ENCODE peak calls at places on chromosome X, in ten cellular contexts. One of them, this sample, is unnamed.

GRCh38 chrX:16845686-16846085 is 24.5 kb downstream of the RBBP7 start:
- DNase-seq in A549: no peak
- DNase-seq in activated naive CD4-positive, alpha-beta T cell treated with Interleukin-2 at 50 U/mL for 16 hours: no peak
- DNase-seq in dermis blood vessel endothelial cell: no peak
- DNase-seq in posterior vena cava: no peak
- DNase-seq in foreskin keratinocyte: no peak
- DNase-seq in caudate nucleus: no peak
- DNase-seq in B cell: no peak
- DNase-seq in effector CD4-positive, alpha-beta T cell: no peak
- DNase-seq in HCEC 1CT: no peak
- DNase-seq in this sample: no peak

GRCh38 chrX:23223169-23223568 is 111.5 kb upstream of the PTCHD1 start:
- DNase-seq in A549: no peak
- DNase-seq in activated naive CD4-positive, alpha-beta T cell treated with Interleukin-2 at 50 U/mL for 16 hours: no peak
- DNase-seq in dermis blood vessel endothelial cell: no peak
- DNase-seq in posterior vena cava: no peak
- DNase-seq in foreskin keratinocyte: no peak
- DNase-seq in caudate nucleus: no peak
- DNase-seq in B cell: no peak
- DNase-seq in effector CD4-positive, alpha-beta T cell: no peak
- DNase-seq in HCEC 1CT: no peak
- DNase-seq in this sample: no peak

GRCh38 chrX:13092455-13092941 is 48.1 kb upstream of the FAM9C start:
- DNase-seq in A549: no peak
- DNase-seq in activated naive CD4-positive, alpha-beta T cell treated with Interleukin-2 at 50 U/mL for 16 hours: peak
- DNase-seq in dermis blood vessel endothelial cell: peak
- DNase-seq in posterior vena cava: no peak
- DNase-seq in foreskin keratinocyte: no peak
- DNase-seq in caudate nucleus: no peak
- DNase-seq in B cell: peak
- DNase-seq in effector CD4-positive, alpha-beta T cell: peak
- DNase-seq in HCEC 1CT: no peak
- DNase-seq in this sample: peak

GRCh38 chrX:17521871-17522693 is 147.1 kb downstream of the NHS start:
- DNase-seq in A549: peak
- DNase-seq in activated naive CD4-positive, alpha-beta T cell treated with Interleukin-2 at 50 U/mL for 16 hours: no peak
- DNase-seq in dermis blood vessel endothelial cell: no peak
- DNase-seq in posterior vena cava: no peak
- DNase-seq in foreskin keratinocyte: peak
- DNase-seq in caudate nucleus: no peak
- DNase-seq in B cell: no peak
- DNase-seq in effector CD4-positive, alpha-beta T cell: no peak
- DNase-seq in HCEC 1CT: peak
- DNase-seq in this sample: no peak

GRCh38 chrX:68196939-68197791 is 236.1 kb downstream of the OPHN1 start:
- DNase-seq in A549: peak
- DNase-seq in activated naive CD4-positive, alpha-beta T cell treated with Interleukin-2 at 50 U/mL for 16 hours: peak
- DNase-seq in dermis blood vessel endothelial cell: peak
- DNase-seq in posterior vena cava: no peak
- DNase-seq in foreskin keratinocyte: peak
- DNase-seq in caudate nucleus: peak
- DNase-seq in B cell: peak
- DNase-seq in effector CD4-positive, alpha-beta T cell: peak
- DNase-seq in HCEC 1CT: peak
- DNase-seq in this sample: peak

GRCh38 chrX:28120076-28120475 is 138.8 kb upstream of the DCAF8L1 start:
- DNase-seq in A549: no peak
- DNase-seq in activated naive CD4-positive, alpha-beta T cell treated with Interleukin-2 at 50 U/mL for 16 hours: no peak
- DNase-seq in dermis blood vessel endothelial cell: no peak
- DNase-seq in posterior vena cava: no peak
- DNase-seq in foreskin keratinocyte: peak
- DNase-seq in caudate nucleus: no peak
- DNase-seq in B cell: no peak
- DNase-seq in effector CD4-positive, alpha-beta T cell: no peak
- DNase-seq in HCEC 1CT: no peak
- DNase-seq in this sample: no peak

GRCh38 chrX:133265331-133265730 is 47.2 kb upstream of the TFDP3 start:
- DNase-seq in A549: no peak
- DNase-seq in activated naive CD4-positive, alpha-beta T cell treated with Interleukin-2 at 50 U/mL for 16 hours: no peak
- DNase-seq in dermis blood vessel endothelial cell: no peak
- DNase-seq in posterior vena cava: no peak
- DNase-seq in foreskin keratinocyte: no peak
- DNase-seq in caudate nucleus: no peak
- DNase-seq in B cell: no peak
- DNase-seq in effector CD4-positive, alpha-beta T cell: no peak
- DNase-seq in HCEC 1CT: no peak
- DNase-seq in this sample: no peak

GRCh38 chrX:133575501-133575900 is 160.2 kb upstream of the GPC4 start:
- DNase-seq in A549: no peak
- DNase-seq in activated naive CD4-positive, alpha-beta T cell treated with Interleukin-2 at 50 U/mL for 16 hours: no peak
- DNase-seq in dermis blood vessel endothelial cell: no peak
- DNase-seq in posterior vena cava: no peak
- DNase-seq in foreskin keratinocyte: peak
- DNase-seq in caudate nucleus: no peak
- DNase-seq in B cell: no peak
- DNase-seq in effector CD4-positive, alpha-beta T cell: no peak
- DNase-seq in HCEC 1CT: no peak
- DNase-seq in this sample: no peak

GRCh38 chrX:30343206-30343605 is 34.0 kb upstream of the NR0B1 start:
- DNase-seq in A549: no peak
- DNase-seq in activated naive CD4-positive, alpha-beta T cell treated with Interleukin-2 at 50 U/mL for 16 hours: no peak
- DNase-seq in dermis blood vessel endothelial cell: no peak
- DNase-seq in posterior vena cava: no peak
- DNase-seq in foreskin keratinocyte: no peak
- DNase-seq in caudate nucleus: no peak
- DNase-seq in B cell: no peak
- DNase-seq in effector CD4-positive, alpha-beta T cell: no peak
- DNase-seq in HCEC 1CT: no peak
- DNase-seq in this sample: no peak

GRCh38 chrX:132631579-132632232 is 142.9 kb upstream of the MBNL3 start:
- DNase-seq in A549: peak
- DNase-seq in activated naive CD4-positive, alpha-beta T cell treated with Interleukin-2 at 50 U/mL for 16 hours: no peak
- DNase-seq in dermis blood vessel endothelial cell: peak
- DNase-seq in posterior vena cava: no peak
- DNase-seq in foreskin keratinocyte: peak
- DNase-seq in caudate nucleus: no peak
- DNase-seq in B cell: no peak
- DNase-seq in effector CD4-positive, alpha-beta T cell: no peak
- DNase-seq in HCEC 1CT: no peak
- DNase-seq in this sample: no peak

GRCh38 chrX:78548012-78548411 is 111.1 kb downstream of the RTL3 start:
- DNase-seq in A549: no peak
- DNase-seq in activated naive CD4-positive, alpha-beta T cell treated with Interleukin-2 at 50 U/mL for 16 hours: no peak
- DNase-seq in dermis blood vessel endothelial cell: no peak
- DNase-seq in posterior vena cava: no peak
- DNase-seq in foreskin keratinocyte: peak
- DNase-seq in caudate nucleus: no peak
- DNase-seq in B cell: no peak
- DNase-seq in effector CD4-positive, alpha-beta T cell: no peak
- DNase-seq in HCEC 1CT: peak
- DNase-seq in this sample: no peak